ENCODE peak calls at places on chromosomes 4 and X, in eight cellular contexts. M, Z, E, G, I, N, P and Y are unnamed samples.

GRCh38 chrX:150569155-150569477 is 695 bp downstream of the MTM1 start:
- DNase-seq in Z (peak), M (no peak), P (no peak), I (no peak), N (no peak), E (no peak), G (no peak), Y (no peak)

GRCh38 chr4:110631582-110632505 is 9.0 kb upstream of the PITX2 start:
- DNase-seq in G (peak), I (peak), P (peak), Z (peak), E (peak), N (no peak), M (no peak), Y (peak)

GRCh38 chrX:51894697-51895336 is 1.4 kb downstream of the MAGED1 start:
- DNase-seq in I (peak), M (no peak), G (peak), Z (peak), N (peak), E (no peak), P (peak), Y (no peak)

GRCh38 chr4:152981278-152981677 is 45.2 kb downstream of the FHDC1 start:
- DNase-seq in I (no peak), P (no peak), N (no peak), E (no peak), M (no peak), Z (no peak), G (no peak), Y (peak)

GRCh38 chr4:139852612-139853269 is 187.1 kb downstream of the MGST2 start:
- DNase-seq in E (no peak), I (no peak), G (no peak), N (no peak), P (no peak), M (no peak), Z (peak), Y (no peak)

GRCh38 chr4:86014599-86014998 is 345.3 kb downstream of the MAPK10 start:
- DNase-seq in G (no peak), Z (peak), P (no peak), M (no peak), N (no peak), I (no peak), E (no peak), Y (no peak)

GRCh38 chr4:8255698-8256441 is 13.7 kb upstream of the HTRA3 start:
- DNase-seq in E (no peak), P (no peak), Z (peak), N (no peak), G (no peak), M (no peak), I (no peak), Y (no peak)

GRCh38 chr4:139962130-139962684 is 191.8 kb downstream of the MAML3 start:
- DNase-seq in P (no peak), M (no peak), G (no peak), N (no peak), I (no peak), E (no peak), Z (no peak), Y (no peak)

GRCh38 chr4:139619644-139620043 is 46.0 kb upstream of the MGST2 start:
- DNase-seq in I (no peak), M (no peak), E (no peak), G (no peak), Z (peak), P (no peak), N (no peak), Y (no peak)

GRCh38 chrX:45454235-45454634 is 253.6 kb upstream of the DIPK2B start:
- DNase-seq in G (no peak), P (no peak), Z (no peak), N (no peak), M (no peak), I (no peak), E (no peak), Y (no peak)

GRCh38 chr4:1784395-1784788 is 8.7 kb upstream of the FGFR3 start:
- DNase-seq in E (no peak), M (no peak), Z (no peak), I (no peak), P (no peak), N (no peak), G (no peak), Y (no peak)

GRCh38 chrX:72436010-72436409 is 130.3 kb upstream of the CITED1 start:
- DNase-seq in P (no peak), Z (no peak), E (no peak), M (no peak), N (no peak), G (no peak), I (no peak), Y (no peak)

GRCh38 chr4:57023104-57023503 is 44.4 kb downstream of the POLR2B start:
- DNase-seq in M (no peak), P (no peak), Z (peak), I (no peak), E (no peak), N (no peak), G (no peak), Y (peak)

GRCh38 chr4:42642136-42642797 is 14.6 kb downstream of the ATP8A1 start:
- DNase-seq in I (no peak), P (no peak), G (no peak), M (no peak), Z (no peak), E (no peak), N (no peak), Y (no peak)

GRCh38 chrX:132883358-132883908 is 75.0 kb downstream of the HS6ST2 start:
- DNase-seq in Z (no peak), P (no peak), N (no peak), M (no peak), I (no peak), G (no peak), E (no peak), Y (no peak)

GRCh38 chrX:134172588-134173259 is 64.3 kb upstream of the CCDC160 start:
- DNase-seq in Z (no peak), G (peak), N (no peak), P (no peak), M (no peak), E (peak), I (no peak), Y (no peak)

GRCh38 chr4:925771-926500 is 6.2 kb downstream of the GAK start:
- DNase-seq in I (no peak), Z (peak), P (no peak), E (no peak), M (no peak), N (no peak), G (no peak), Y (no peak)

GRCh38 chr4:87019898-87020297 is 85.1 kb downstream of the AFF1 start:
- DNase-seq in E (no peak), P (no peak), N (no peak), G (no peak), Z (no peak), M (no peak), I (no peak), Y (no peak)

GRCh38 chr4:88969746-88970145 is 87.2 kb downstream of the FAM13A start:
- DNase-seq in G (no peak), I (no peak), P (no peak), E (no peak), N (no peak), M (no peak), Z (no peak), Y (no peak)

GRCh38 chr4:8098506-8098905 is 60.1 kb downstream of the ABLIM2 start:
- DNase-seq in G (no peak), E (no peak), Z (no peak), I (no peak), P (no peak), M (no peak), N (no peak), Y (no peak)

GRCh38 chr4:169659736-169660670 is 39.6 kb downstream of the CLCN3 start:
- DNase-seq in Z (peak), I (peak), P (peak), N (peak), E (peak), M (no peak), G (peak), Y (peak)

GRCh38 chrX:136065044-136065671 is 79.9 kb downstream of the SLC9A6 start:
- DNase-seq in P (no peak), Z (peak), M (no peak), N (no peak), E (no peak), G (no peak), I (no peak), Y (peak)

GRCh38 chr4:8222609-8223391 is 23.7 kb downstream of the SH3TC1 start:
- DNase-seq in Z (no peak), P (no peak), E (no peak), N (no peak), I (no peak), G (no peak), M (no peak), Y (no peak)

GRCh38 chr4:188053302-188053701 is 56.1 kb downstream of the TRIML2 start:
- DNase-seq in N (no peak), P (no peak), Z (no peak), I (no peak), M (no peak), E (no peak), G (no peak), Y (no peak)

GRCh38 chr4:19879330-19879729 is 372.4 kb upstream of the SLIT2 start:
- DNase-seq in P (no peak), E (no peak), I (no peak), M (no peak), Z (no peak), N (no peak), G (no peak), Y (no peak)

GRCh38 chrX:21683910-21684309 is 25.8 kb upstream of the KLHL34 start:
- DNase-seq in G (no peak), I (no peak), P (no peak), M (no peak), N (no peak), E (no peak), Z (peak), Y (no peak)